ENCODE peak calls at places on chromosomes 16 and 17, in six cellular contexts. One of them, this sample, is unnamed.

GRCh38 chr17:43559161-43559816 is 13.1 kb upstream of the ETV4 start:
- DNase-seq in CD8-positive, alpha-beta T cell: no peak
- DNase-seq in WERI-Rb-1: no peak
- DNase-seq in bronchial epithelial cell: no peak
- DNase-seq in H1: no peak
- DNase-seq in glutamatergic neuron: no peak
- DNase-seq in this sample: no peak

GRCh38 chr17:82544431-82545070 is 25.0 kb downstream of the FOXK2 start:
- DNase-seq in bronchial epithelial cell: no peak
- DNase-seq in glutamatergic neuron: peak
- DNase-seq in H1: no peak
- DNase-seq in CD8-positive, alpha-beta T cell: no peak
- DNase-seq in WERI-Rb-1: no peak
- DNase-seq in this sample: no peak

GRCh38 chr17:39177256-39177655 is 11.3 kb upstream of the ARL5C start:
- DNase-seq in WERI-Rb-1: peak
- DNase-seq in bronchial epithelial cell: no peak
- DNase-seq in CD8-positive, alpha-beta T cell: no peak
- DNase-seq in H1: peak
- DNase-seq in glutamatergic neuron: no peak
- DNase-seq in this sample: no peak

GRCh38 chr17:44005865-44006580 is 1.6 kb downstream of the NAGS start:
- DNase-seq in glutamatergic neuron: peak
- DNase-seq in WERI-Rb-1: no peak
- DNase-seq in bronchial epithelial cell: peak
- DNase-seq in CD8-positive, alpha-beta T cell: peak
- DNase-seq in H1: no peak
- DNase-seq in this sample: peak

GRCh38 chr17:55762086-55762858 is 11.4 kb downstream of the PCTP start:
- DNase-seq in glutamatergic neuron: no peak
- DNase-seq in H1: no peak
- DNase-seq in CD8-positive, alpha-beta T cell: no peak
- DNase-seq in bronchial epithelial cell: no peak
- DNase-seq in WERI-Rb-1: no peak
- DNase-seq in this sample: no peak

GRCh38 chr16:81081007-81081406 is 4.0 kb upstream of the C16orf46 start:
- DNase-seq in WERI-Rb-1: no peak
- DNase-seq in CD8-positive, alpha-beta T cell: no peak
- DNase-seq in bronchial epithelial cell: no peak
- DNase-seq in glutamatergic neuron: no peak
- DNase-seq in H1: no peak
- DNase-seq in this sample: no peak

GRCh38 chr17:7220593-7221280 is 999 bp downstream of the ACADVL start:
- DNase-seq in H1: no peak
- DNase-seq in WERI-Rb-1: peak
- DNase-seq in bronchial epithelial cell: peak
- DNase-seq in CD8-positive, alpha-beta T cell: peak
- DNase-seq in glutamatergic neuron: peak
- DNase-seq in this sample: peak

GRCh38 chr17:3990391-3991127 is 26.3 kb upstream of the ATP2A3 start:
- DNase-seq in H1: no peak
- DNase-seq in CD8-positive, alpha-beta T cell: no peak
- DNase-seq in glutamatergic neuron: no peak
- DNase-seq in bronchial epithelial cell: no peak
- DNase-seq in WERI-Rb-1: no peak
- DNase-seq in this sample: no peak

GRCh38 chr16:81127051-81127450 is 30.9 kb upstream of the GCSH start:
- DNase-seq in CD8-positive, alpha-beta T cell: no peak
- DNase-seq in WERI-Rb-1: no peak
- DNase-seq in bronchial epithelial cell: peak
- DNase-seq in glutamatergic neuron: no peak
- DNase-seq in H1: no peak
- DNase-seq in this sample: no peak

GRCh38 chr17:41186872-41187271 is 2.2 kb upstream of the KRTAP4-1 start:
- DNase-seq in CD8-positive, alpha-beta T cell: no peak
- DNase-seq in WERI-Rb-1: no peak
- DNase-seq in H1: no peak
- DNase-seq in glutamatergic neuron: no peak
- DNase-seq in bronchial epithelial cell: no peak
- DNase-seq in this sample: no peak

GRCh38 chr17:6701719-6702118 is 11.4 kb downstream of the SLC13A5 start:
- DNase-seq in CD8-positive, alpha-beta T cell: peak
- DNase-seq in WERI-Rb-1: peak
- DNase-seq in H1: peak
- DNase-seq in glutamatergic neuron: peak
- DNase-seq in bronchial epithelial cell: no peak
- DNase-seq in this sample: peak

GRCh38 chr17:77242118-77242800 is 101.5 kb downstream of the SEC14L1 start:
- DNase-seq in glutamatergic neuron: no peak
- DNase-seq in bronchial epithelial cell: no peak
- DNase-seq in H1: no peak
- DNase-seq in CD8-positive, alpha-beta T cell: no peak
- DNase-seq in WERI-Rb-1: no peak
- DNase-seq in this sample: no peak

GRCh38 chr17:68460715-68461114 is 3.4 kb upstream of the WIPI1 start:
- DNase-seq in bronchial epithelial cell: no peak
- DNase-seq in CD8-positive, alpha-beta T cell: peak
- DNase-seq in glutamatergic neuron: no peak
- DNase-seq in H1: no peak
- DNase-seq in WERI-Rb-1: no peak
- DNase-seq in this sample: no peak

GRCh38 chr17:68910256-68910705 is 44.9 kb downstream of the ABCA8 start:
- DNase-seq in glutamatergic neuron: no peak
- DNase-seq in bronchial epithelial cell: no peak
- DNase-seq in H1: no peak
- DNase-seq in CD8-positive, alpha-beta T cell: no peak
- DNase-seq in WERI-Rb-1: no peak
- DNase-seq in this sample: no peak

GRCh38 chr16:68910051-68910450 is 66.7 kb downstream of the TANGO6 start:
- DNase-seq in glutamatergic neuron: no peak
- DNase-seq in CD8-positive, alpha-beta T cell: no peak
- DNase-seq in bronchial epithelial cell: no peak
- DNase-seq in WERI-Rb-1: no peak
- DNase-seq in H1: no peak
- DNase-seq in this sample: no peak

GRCh38 chr17:560379-560935 is 154.2 kb downstream of the VPS53 start:
- DNase-seq in H1: no peak
- DNase-seq in glutamatergic neuron: no peak
- DNase-seq in CD8-positive, alpha-beta T cell: no peak
- DNase-seq in WERI-Rb-1: no peak
- DNase-seq in bronchial epithelial cell: peak
- DNase-seq in this sample: no peak

GRCh38 chr17:27282054-27282501 is 11.8 kb upstream of the WSB1 start:
- DNase-seq in WERI-Rb-1: no peak
- DNase-seq in H1: no peak
- DNase-seq in CD8-positive, alpha-beta T cell: no peak
- DNase-seq in glutamatergic neuron: no peak
- DNase-seq in bronchial epithelial cell: no peak
- DNase-seq in this sample: peak

GRCh38 chr16:68790130-68790761 is 53.1 kb upstream of the TANGO6 start:
- DNase-seq in WERI-Rb-1: no peak
- DNase-seq in glutamatergic neuron: no peak
- DNase-seq in bronchial epithelial cell: peak
- DNase-seq in H1: no peak
- DNase-seq in CD8-positive, alpha-beta T cell: no peak
- DNase-seq in this sample: no peak

GRCh38 chr16:50598936-50599361 is 50.8 kb downstream of the NKD1 start:
- DNase-seq in WERI-Rb-1: no peak
- DNase-seq in glutamatergic neuron: no peak
- DNase-seq in bronchial epithelial cell: no peak
- DNase-seq in H1: no peak
- DNase-seq in CD8-positive, alpha-beta T cell: no peak
- DNase-seq in this sample: no peak

GRCh38 chr16:50505115-50505514 is 43.1 kb upstream of the NKD1 start:
- DNase-seq in CD8-positive, alpha-beta T cell: no peak
- DNase-seq in WERI-Rb-1: no peak
- DNase-seq in glutamatergic neuron: no peak
- DNase-seq in H1: no peak
- DNase-seq in bronchial epithelial cell: no peak
- DNase-seq in this sample: no peak

GRCh38 chr16:66250686-66251405 is 115.6 kb upstream of the CDH5 start:
- DNase-seq in bronchial epithelial cell: no peak
- DNase-seq in H1: no peak
- DNase-seq in glutamatergic neuron: no peak
- DNase-seq in CD8-positive, alpha-beta T cell: no peak
- DNase-seq in WERI-Rb-1: no peak
- DNase-seq in this sample: no peak

GRCh38 chr16:5020551-5020950 is 13.2 kb downstream of the NAGPA start:
- DNase-seq in WERI-Rb-1: no peak
- DNase-seq in H1: no peak
- DNase-seq in bronchial epithelial cell: no peak
- DNase-seq in glutamatergic neuron: no peak
- DNase-seq in CD8-positive, alpha-beta T cell: no peak
- DNase-seq in this sample: no peak

GRCh38 chr17:17663160-17664072 is 17.8 kb upstream of the RAI1 start:
- DNase-seq in WERI-Rb-1: peak
- DNase-seq in H1: peak
- DNase-seq in glutamatergic neuron: peak
- DNase-seq in bronchial epithelial cell: peak
- DNase-seq in CD8-positive, alpha-beta T cell: peak
- DNase-seq in this sample: peak

GRCh38 chr17:59620064-59620359 is 317 bp downstream of the CLTC start:
- DNase-seq in H1: no peak
- DNase-seq in glutamatergic neuron: no peak
- DNase-seq in WERI-Rb-1: no peak
- DNase-seq in CD8-positive, alpha-beta T cell: no peak
- DNase-seq in bronchial epithelial cell: no peak
- DNase-seq in this sample: no peak

GRCh38 chr17:82559779-82560642 is 40.5 kb downstream of the FOXK2 start:
- DNase-seq in bronchial epithelial cell: no peak
- DNase-seq in H1: no peak
- DNase-seq in CD8-positive, alpha-beta T cell: no peak
- DNase-seq in WERI-Rb-1: no peak
- DNase-seq in glutamatergic neuron: no peak
- DNase-seq in this sample: no peak

GRCh38 chr17:56434610-56435009 is 158.9 kb upstream of the NOG start:
- DNase-seq in CD8-positive, alpha-beta T cell: no peak
- DNase-seq in H1: no peak
- DNase-seq in WERI-Rb-1: no peak
- DNase-seq in glutamatergic neuron: no peak
- DNase-seq in bronchial epithelial cell: no peak
- DNase-seq in this sample: no peak

GRCh38 chr16:20899503-20900298 is 457 bp downstream of the DCUN1D3 start:
- DNase-seq in CD8-positive, alpha-beta T cell: no peak
- DNase-seq in bronchial epithelial cell: no peak
- DNase-seq in glutamatergic neuron: peak
- DNase-seq in H1: no peak
- DNase-seq in WERI-Rb-1: peak
- DNase-seq in this sample: peak

GRCh38 chr16:11211061-11211976 is 44.7 kb downstream of the SOCS1 start:
- DNase-seq in WERI-Rb-1: no peak
- DNase-seq in H1: no peak
- DNase-seq in bronchial epithelial cell: no peak
- DNase-seq in glutamatergic neuron: no peak
- DNase-seq in CD8-positive, alpha-beta T cell: no peak
- DNase-seq in this sample: no peak
- TF ChIP-seq CTCF in WERI-Rb-1: peak
- TF ChIP-seq CTCF in H1: no peak
- TF ChIP-seq CTCF in bronchial epithelial cell: peak
- TF ChIP-seq CTCF in glutamatergic neuron: no peak
- TF ChIP-seq CTCF in CD8-positive, alpha-beta T cell: no peak
- TF ChIP-seq CTCF in this sample: no peak

DNA sequence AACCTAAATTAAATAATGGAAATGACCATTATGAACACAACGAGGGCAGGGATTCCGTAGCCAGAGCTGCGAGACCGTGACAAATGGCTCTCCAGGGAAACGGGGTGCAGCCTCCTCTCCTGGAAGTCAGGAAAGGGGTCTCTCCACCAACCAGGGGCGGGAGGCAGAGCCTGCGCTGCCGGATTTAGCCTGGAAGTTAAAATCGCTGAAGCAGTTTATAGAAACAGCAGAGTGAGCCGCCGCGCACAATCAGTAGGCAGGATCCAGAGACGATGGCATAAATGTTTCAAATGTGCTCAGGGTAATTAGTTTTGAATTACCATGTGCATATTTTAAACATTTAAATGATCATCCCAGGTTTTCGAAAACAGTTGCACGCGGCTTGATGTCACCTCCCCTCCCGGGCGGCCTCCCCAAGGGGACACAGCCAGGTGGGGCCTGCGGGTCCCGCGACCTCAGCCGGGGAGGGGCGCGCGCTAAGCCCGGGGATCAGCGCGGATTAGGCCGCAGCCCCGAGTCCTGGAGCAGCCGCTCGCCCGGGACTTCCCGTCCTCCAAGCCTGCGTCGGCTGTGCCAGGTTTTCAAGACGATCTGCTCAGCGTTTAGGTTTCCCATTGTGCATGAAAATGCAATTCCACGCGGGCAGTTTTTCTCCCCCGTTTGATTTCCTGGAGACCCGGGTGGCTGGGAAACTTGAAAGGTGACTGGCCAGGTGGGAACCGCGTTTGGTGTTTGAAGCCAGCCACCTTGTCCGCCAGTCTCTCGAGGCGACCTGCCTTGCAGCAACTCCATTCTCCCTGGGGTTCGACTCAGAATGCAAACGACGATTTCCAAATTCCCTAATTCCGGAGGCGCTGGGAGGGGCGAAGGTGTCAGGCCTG is 78.3 kb downstream of the RPA1 start:
- DNase-seq in CD8-positive, alpha-beta T cell: peak
- DNase-seq in glutamatergic neuron: peak
- DNase-seq in WERI-Rb-1: peak
- DNase-seq in H1: no peak
- DNase-seq in bronchial epithelial cell: no peak
- DNase-seq in this sample: peak
- TF ChIP-seq CTCF in CD8-positive, alpha-beta T cell: no peak
- TF ChIP-seq CTCF in glutamatergic neuron: no peak
- TF ChIP-seq CTCF in WERI-Rb-1: no peak
- TF ChIP-seq CTCF in H1: no peak
- TF ChIP-seq CTCF in bronchial epithelial cell: no peak
- TF ChIP-seq CTCF in this sample: no peak

GRCh38 chr16:1884155-1884760 is 12.3 kb upstream of the MEIOB start:
- DNase-seq in glutamatergic neuron: no peak
- DNase-seq in H1: no peak
- DNase-seq in CD8-positive, alpha-beta T cell: no peak
- DNase-seq in bronchial epithelial cell: peak
- DNase-seq in WERI-Rb-1: no peak
- DNase-seq in this sample: no peak
- TF ChIP-seq CTCF in glutamatergic neuron: peak
- TF ChIP-seq CTCF in H1: no peak
- TF ChIP-seq CTCF in CD8-positive, alpha-beta T cell: no peak
- TF ChIP-seq CTCF in bronchial epithelial cell: peak
- TF ChIP-seq CTCF in WERI-Rb-1: peak
- TF ChIP-seq CTCF in this sample: no peak

GRCh38 chr16:3115011-3115410 is 2.6 kb downstream of the ZNF205 start:
- DNase-seq in bronchial epithelial cell: no peak
- DNase-seq in H1: no peak
- DNase-seq in WERI-Rb-1: no peak
- DNase-seq in glutamatergic neuron: no peak
- DNase-seq in CD8-positive, alpha-beta T cell: no peak
- DNase-seq in this sample: no peak

GRCh38 chr16:3112058-3112880 is at the start of gene ZNF205:
- DNase-seq in glutamatergic neuron: peak
- DNase-seq in H1: no peak
- DNase-seq in WERI-Rb-1: peak
- DNase-seq in bronchial epithelial cell: peak
- DNase-seq in CD8-positive, alpha-beta T cell: no peak
- DNase-seq in this sample: no peak

GRCh38 chr16:3112881-3113574 is 642 bp downstream of the ZNF205 start:
- DNase-seq in glutamatergic neuron: no peak
- DNase-seq in H1: no peak
- DNase-seq in CD8-positive, alpha-beta T cell: no peak
- DNase-seq in WERI-Rb-1: peak
- DNase-seq in bronchial epithelial cell: no peak
- DNase-seq in this sample: no peak

GRCh38 chr16:3115561-3115960 is 3.2 kb downstream of the ZNF205 start:
- DNase-seq in WERI-Rb-1: peak
- DNase-seq in bronchial epithelial cell: no peak
- DNase-seq in glutamatergic neuron: peak
- DNase-seq in H1: no peak
- DNase-seq in CD8-positive, alpha-beta T cell: no peak
- DNase-seq in this sample: no peak

GRCh38 chr16:3113765-3114479 is 1.5 kb downstream of the ZNF205 start:
- DNase-seq in CD8-positive, alpha-beta T cell: no peak
- DNase-seq in glutamatergic neuron: no peak
- DNase-seq in bronchial epithelial cell: no peak
- DNase-seq in H1: no peak
- DNase-seq in WERI-Rb-1: no peak
- DNase-seq in this sample: no peak
- TF ChIP-seq CTCF in CD8-positive, alpha-beta T cell: no peak
- TF ChIP-seq CTCF in glutamatergic neuron: no peak
- TF ChIP-seq CTCF in bronchial epithelial cell: no peak
- TF ChIP-seq CTCF in H1: no peak
- TF ChIP-seq CTCF in WERI-Rb-1: no peak
- TF ChIP-seq CTCF in this sample: no peak

This sample was measured in GM20000.